ENCODE peak calls at places on chromosomes 16 and 17, in four cellular contexts. One of them, this sample, is unnamed.

GRCh38 chr16:1645914-1646525 is 32.1 kb upstream of the JPT2 start:
- DNase-seq in midbrain: no peak
- DNase-seq in stimulated activated CD8-positive, alpha-beta memory T cell treated with anti-CD3 and anti-CD28 coated beads, Interleukin-7, amount 100 ng/mL, for 1 hour: peak
- DNase-seq in naive thymus-derived CD8-positive, alpha-beta T cell: no peak
- DNase-seq in this sample: no peak

GRCh38 chr17:57861000-57861736 is 11.3 kb upstream of the MRPS23 start:
- DNase-seq in midbrain: no peak
- DNase-seq in stimulated activated CD8-positive, alpha-beta memory T cell treated with anti-CD3 and anti-CD28 coated beads, Interleukin-7, amount 100 ng/mL, for 1 hour: no peak
- DNase-seq in naive thymus-derived CD8-positive, alpha-beta T cell: no peak
- DNase-seq in this sample: peak

GRCh38 chr16:67055712-67056487 is 27.0 kb downstream of the CBFB start:
- DNase-seq in midbrain: no peak
- DNase-seq in stimulated activated CD8-positive, alpha-beta memory T cell treated with anti-CD3 and anti-CD28 coated beads, Interleukin-7, amount 100 ng/mL, for 1 hour: no peak
- DNase-seq in naive thymus-derived CD8-positive, alpha-beta T cell: no peak
- DNase-seq in this sample: peak

GRCh38 chr17:80948091-80948960 is 43.3 kb upstream of the CHMP6 start:
- DNase-seq in midbrain: no peak
- DNase-seq in stimulated activated CD8-positive, alpha-beta memory T cell treated with anti-CD3 and anti-CD28 coated beads, Interleukin-7, amount 100 ng/mL, for 1 hour: no peak
- DNase-seq in naive thymus-derived CD8-positive, alpha-beta T cell: no peak
- DNase-seq in this sample: no peak

GRCh38 chr16:66905633-66906539 is 12.8 kb downstream of the CDH16 start:
- DNase-seq in midbrain: no peak
- DNase-seq in stimulated activated CD8-positive, alpha-beta memory T cell treated with anti-CD3 and anti-CD28 coated beads, Interleukin-7, amount 100 ng/mL, for 1 hour: no peak
- DNase-seq in naive thymus-derived CD8-positive, alpha-beta T cell: no peak
- DNase-seq in this sample: no peak

GRCh38 chr17:33802349-33803272 is 452.5 kb upstream of the CCL2 start:
- DNase-seq in midbrain: no peak
- DNase-seq in stimulated activated CD8-positive, alpha-beta memory T cell treated with anti-CD3 and anti-CD28 coated beads, Interleukin-7, amount 100 ng/mL, for 1 hour: no peak
- DNase-seq in naive thymus-derived CD8-positive, alpha-beta T cell: no peak
- DNase-seq in this sample: no peak

GRCh38 chr16:4801962-4802658 is at the start of gene ROGDI:
- DNase-seq in midbrain: peak
- DNase-seq in stimulated activated CD8-positive, alpha-beta memory T cell treated with anti-CD3 and anti-CD28 coated beads, Interleukin-7, amount 100 ng/mL, for 1 hour: peak
- DNase-seq in naive thymus-derived CD8-positive, alpha-beta T cell: peak
- DNase-seq in this sample: peak

GRCh38 chr16:84933774-84934571 is 77.4 kb downstream of the ZDHHC7 start:
- DNase-seq in midbrain: peak
- DNase-seq in stimulated activated CD8-positive, alpha-beta memory T cell treated with anti-CD3 and anti-CD28 coated beads, Interleukin-7, amount 100 ng/mL, for 1 hour: no peak
- DNase-seq in naive thymus-derived CD8-positive, alpha-beta T cell: no peak
- DNase-seq in this sample: no peak

GRCh38 chr16:62041401-62041800 is 5.2 kb upstream of the CDH8 start:
- DNase-seq in midbrain: peak
- DNase-seq in stimulated activated CD8-positive, alpha-beta memory T cell treated with anti-CD3 and anti-CD28 coated beads, Interleukin-7, amount 100 ng/mL, for 1 hour: no peak
- DNase-seq in naive thymus-derived CD8-positive, alpha-beta T cell: no peak
- DNase-seq in this sample: peak

GRCh38 chr17:29593546-29594440 is 861 bp downstream of the ANKRD13B start:
- DNase-seq in midbrain: no peak
- DNase-seq in stimulated activated CD8-positive, alpha-beta memory T cell treated with anti-CD3 and anti-CD28 coated beads, Interleukin-7, amount 100 ng/mL, for 1 hour: no peak
- DNase-seq in naive thymus-derived CD8-positive, alpha-beta T cell: no peak
- DNase-seq in this sample: peak

GRCh38 chr17:77719806-77720205 is 238.7 kb upstream of the TNRC6C start:
- DNase-seq in midbrain: no peak
- DNase-seq in stimulated activated CD8-positive, alpha-beta memory T cell treated with anti-CD3 and anti-CD28 coated beads, Interleukin-7, amount 100 ng/mL, for 1 hour: no peak
- DNase-seq in naive thymus-derived CD8-positive, alpha-beta T cell: no peak
- DNase-seq in this sample: no peak

GRCh38 chr16:25109643-25110042 is 1.9 kb upstream of the LCMT1 start:
- DNase-seq in midbrain: no peak
- DNase-seq in stimulated activated CD8-positive, alpha-beta memory T cell treated with anti-CD3 and anti-CD28 coated beads, Interleukin-7, amount 100 ng/mL, for 1 hour: no peak
- DNase-seq in naive thymus-derived CD8-positive, alpha-beta T cell: no peak
- DNase-seq in this sample: peak

GRCh38 chr16:66152841-66153525 is 213.5 kb upstream of the CDH5 start:
- DNase-seq in midbrain: no peak
- DNase-seq in stimulated activated CD8-positive, alpha-beta memory T cell treated with anti-CD3 and anti-CD28 coated beads, Interleukin-7, amount 100 ng/mL, for 1 hour: no peak
- DNase-seq in naive thymus-derived CD8-positive, alpha-beta T cell: no peak
- DNase-seq in this sample: peak

GRCh38 chr17:52158450-52159042 is at the start of gene CA10:
- DNase-seq in midbrain: no peak
- DNase-seq in stimulated activated CD8-positive, alpha-beta memory T cell treated with anti-CD3 and anti-CD28 coated beads, Interleukin-7, amount 100 ng/mL, for 1 hour: no peak
- DNase-seq in naive thymus-derived CD8-positive, alpha-beta T cell: no peak
- DNase-seq in this sample: no peak

GRCh38 chr17:59620518-59621259 is 994 bp downstream of the CLTC start:
- DNase-seq in midbrain: peak
- DNase-seq in stimulated activated CD8-positive, alpha-beta memory T cell treated with anti-CD3 and anti-CD28 coated beads, Interleukin-7, amount 100 ng/mL, for 1 hour: peak
- DNase-seq in naive thymus-derived CD8-positive, alpha-beta T cell: peak
- DNase-seq in this sample: peak

GRCh38 chr16:89320717-89321501 is 103.4 kb downstream of the ZNF778 start:
- DNase-seq in midbrain: no peak
- DNase-seq in stimulated activated CD8-positive, alpha-beta memory T cell treated with anti-CD3 and anti-CD28 coated beads, Interleukin-7, amount 100 ng/mL, for 1 hour: no peak
- DNase-seq in naive thymus-derived CD8-positive, alpha-beta T cell: no peak
- DNase-seq in this sample: no peak

GRCh38 chr17:33039874-33040273 is 48.2 kb downstream of the SPACA3 start:
- DNase-seq in midbrain: no peak
- DNase-seq in stimulated activated CD8-positive, alpha-beta memory T cell treated with anti-CD3 and anti-CD28 coated beads, Interleukin-7, amount 100 ng/mL, for 1 hour: no peak
- DNase-seq in naive thymus-derived CD8-positive, alpha-beta T cell: no peak
- DNase-seq in this sample: peak

GRCh38 chr17:869067-869466 is 86.9 kb downstream of the MRM3 start:
- DNase-seq in midbrain: no peak
- DNase-seq in stimulated activated CD8-positive, alpha-beta memory T cell treated with anti-CD3 and anti-CD28 coated beads, Interleukin-7, amount 100 ng/mL, for 1 hour: no peak
- DNase-seq in naive thymus-derived CD8-positive, alpha-beta T cell: no peak
- DNase-seq in this sample: peak

GRCh38 chr17:72136692-72137550 is 16.1 kb downstream of the SOX9 start:
- DNase-seq in midbrain: no peak
- DNase-seq in stimulated activated CD8-positive, alpha-beta memory T cell treated with anti-CD3 and anti-CD28 coated beads, Interleukin-7, amount 100 ng/mL, for 1 hour: no peak
- DNase-seq in naive thymus-derived CD8-positive, alpha-beta T cell: no peak
- DNase-seq in this sample: peak

GRCh38 chr16:1003551-1004347 is 22.2 kb downstream of the SOX8 start:
- DNase-seq in midbrain: no peak
- DNase-seq in stimulated activated CD8-positive, alpha-beta memory T cell treated with anti-CD3 and anti-CD28 coated beads, Interleukin-7, amount 100 ng/mL, for 1 hour: no peak
- DNase-seq in naive thymus-derived CD8-positive, alpha-beta T cell: no peak
- DNase-seq in this sample: no peak

GRCh38 chr16:68113059-68113757 is 28.0 kb downstream of the NFATC3 start:
- DNase-seq in midbrain: no peak
- DNase-seq in stimulated activated CD8-positive, alpha-beta memory T cell treated with anti-CD3 and anti-CD28 coated beads, Interleukin-7, amount 100 ng/mL, for 1 hour: no peak
- DNase-seq in naive thymus-derived CD8-positive, alpha-beta T cell: no peak
- DNase-seq in this sample: no peak

GRCh38 chr17:79813826-79814623 is 17.1 kb upstream of the CBX8 start:
- DNase-seq in midbrain: no peak
- DNase-seq in stimulated activated CD8-positive, alpha-beta memory T cell treated with anti-CD3 and anti-CD28 coated beads, Interleukin-7, amount 100 ng/mL, for 1 hour: no peak
- DNase-seq in naive thymus-derived CD8-positive, alpha-beta T cell: no peak
- DNase-seq in this sample: no peak

GRCh38 chr16:23557779-23558330 is 328 bp downstream of the UBFD1 start:
- DNase-seq in midbrain: peak
- DNase-seq in stimulated activated CD8-positive, alpha-beta memory T cell treated with anti-CD3 and anti-CD28 coated beads, Interleukin-7, amount 100 ng/mL, for 1 hour: no peak
- DNase-seq in naive thymus-derived CD8-positive, alpha-beta T cell: no peak
- DNase-seq in this sample: peak